ENCODE peak calls at places on chromosome 10, in four cellular contexts. B, N, G and U are unnamed samples.

GRCh38 chr10:63646491-63646890 is 125.3 kb downstream of the REEP3 start:
- DNase-seq in B (no peak), G (no peak), N (no peak), U (no peak)

GRCh38 chr10:76432274-76433012 is 1001.0 kb downstream of the LRMDA start:
- DNase-seq in N (peak), G (no peak), B (peak), U (no peak)

GRCh38 chr10:117375360-117376147 is at the start of gene PDZD8:
- DNase-seq in G (peak), N (peak), B (peak), U (peak)

GRCh38 chr10:104076743-104077160 is 8.9 kb downstream of the COL17A1 start:
- DNase-seq in N (peak), G (peak), B (no peak), U (peak)

GRCh38 chr10:29157321-29157720 is 131.5 kb upstream of the LYZL1 start:
- DNase-seq in N (no peak), G (no peak), B (no peak), U (no peak)

GRCh38 chr10:27621441-27621840 is 117.3 kb downstream of the RAB18 start:
- DNase-seq in G (no peak), N (no peak), B (no peak), U (no peak)

GRCh38 chr10:49153971-49154370 is 20.1 kb upstream of the FAM170B start:
- DNase-seq in G (no peak), B (no peak), N (peak), U (no peak)

GRCh38 chr10:58475322-58476277 is 37.1 kb upstream of the BICC1 start:
- DNase-seq in G (no peak), B (no peak), N (peak), U (no peak)

GRCh38 chr10:58081353-58081752 is 186.3 kb downstream of the IPMK start:
- DNase-seq in N (no peak), G (no peak), B (no peak), U (no peak)

GRCh38 chr10:15719899-15720634 is at the start of gene ITGA8:
- DNase-seq in G (no peak), B (peak), N (peak), U (peak)

GRCh38 chr10:86648706-86649426 is 5.5 kb upstream of the OPN4 start:
- DNase-seq in N (peak), B (peak), G (no peak), U (peak)

GRCh38 chr10:52215745-52216361 is 98.2 kb upstream of the DKK1 start:
- DNase-seq in N (peak), B (no peak), G (peak), U (peak)

GRCh38 chr10:43671659-43672555 is 23.2 kb upstream of the ZNF32 start:
- DNase-seq in B (no peak), N (peak), G (peak), U (peak)

GRCh38 chr10:10870523-10871241 is 147.0 kb upstream of the CELF2 start:
- DNase-seq in B (no peak), G (no peak), N (no peak), U (no peak)

GRCh38 chr10:34967411-34967880 is 122.7 kb downstream of the CUL2 start:
- DNase-seq in G (peak), N (no peak), B (no peak), U (peak)

GRCh38 chr10:104284783-104285182 is 15.8 kb downstream of the GSTO2 start:
- DNase-seq in G (no peak), N (no peak), B (no peak), U (no peak)

GRCh38 chr10:84727398-84727797 is 399.0 kb downstream of the CCSER2 start:
- DNase-seq in B (no peak), N (no peak), G (no peak), U (no peak)

GRCh38 chr10:72275351-72276012 is 1.8 kb downstream of the DDIT4 start:
- DNase-seq in G (peak), B (no peak), N (no peak), U (no peak)

GRCh38 chr10:32577448-32577847 is 131.5 kb downstream of the CCDC7 start:
- DNase-seq in G (no peak), N (no peak), B (no peak), U (no peak)

GRCh38 chr10:102470579-102471546 is 19.5 kb upstream of the C10orf95 start:
- DNase-seq in N (no peak), B (no peak), G (no peak), U (no peak)

GRCh38 chr10:22679608-22680007 is 34.8 kb downstream of the PIP4K2A start:
- DNase-seq in G (no peak), N (no peak), B (no peak), U (no peak)

GRCh38 chr10:7260412-7260900 is 150.4 kb downstream of the SFMBT2 start:
- DNase-seq in N (peak), G (peak), B (no peak), U (peak)

GRCh38 chr10:116001266-116001857 is 271.6 kb downstream of the GFRA1 start:
- DNase-seq in N (no peak), B (no peak), G (peak), U (peak)

GRCh38 chr10:127739908-127740307 is 2.9 kb downstream of the FOXI2 start:
- DNase-seq in B (no peak), G (no peak), N (no peak), U (no peak)

GRCh38 chr10:14397069-14397468 is 66.3 kb upstream of the FRMD4A start:
- DNase-seq in G (no peak), B (no peak), N (peak), U (no peak)

GRCh38 chr10:71568896-71569492 is 150.6 kb downstream of the C10orf105 start:
- DNase-seq in G (no peak), N (no peak), B (no peak), U (no peak)

GRCh38 chr10:30751678-30752331 is 122.3 kb upstream of the LYZL2 start:
- DNase-seq in G (peak), B (no peak), N (peak), U (peak)

GRCh38 chr10:24708081-24708480 is 15.6 kb downstream of the ARHGAP21 start:
- DNase-seq in G (no peak), B (no peak), N (no peak), U (no peak)

GRCh38 chr10:78937800-78938694 is 130.7 kb upstream of the ZMIZ1 start:
- DNase-seq in B (no peak), N (no peak), G (no peak), U (no peak)

GRCh38 chr10:119078422-119079179 is 2.0 kb downstream of the EIF3A start:
- DNase-seq in N (no peak), G (no peak), B (no peak), U (no peak)
- H3K4me3 ChIP-seq in N (peak), G (no peak), B (peak), U (peak)

GRCh38 chr10:75115137-75115536 is 3.7 kb downstream of the SAMD8 start:
- DNase-seq in N (peak), G (no peak), B (no peak), U (no peak)
- H3K27ac ChIP-seq in N (no peak), G (no peak), B (no peak), U (peak)

GRCh38 chr10:130689743-130690626 is 553.8 kb downstream of the GLRX3 start:
- DNase-seq in N (no peak), G (no peak), B (no peak), U (no peak)

GRCh38 chr10:130687566-130687965 is 551.4 kb downstream of the GLRX3 start:
- DNase-seq in B (no peak), N (no peak), G (no peak), U (no peak)

GRCh38 chr10:130691787-130692186 is 555.6 kb downstream of the GLRX3 start:
- DNase-seq in G (no peak), N (no peak), B (no peak), U (no peak)

GRCh38 chr10:130686680-130687300 is 550.6 kb downstream of the GLRX3 start:
- DNase-seq in N (no peak), B (no peak), G (peak), U (no peak)
- TF ChIP-seq CTCF in N (no peak), B (no peak), G (peak), U (peak)

DNA sequence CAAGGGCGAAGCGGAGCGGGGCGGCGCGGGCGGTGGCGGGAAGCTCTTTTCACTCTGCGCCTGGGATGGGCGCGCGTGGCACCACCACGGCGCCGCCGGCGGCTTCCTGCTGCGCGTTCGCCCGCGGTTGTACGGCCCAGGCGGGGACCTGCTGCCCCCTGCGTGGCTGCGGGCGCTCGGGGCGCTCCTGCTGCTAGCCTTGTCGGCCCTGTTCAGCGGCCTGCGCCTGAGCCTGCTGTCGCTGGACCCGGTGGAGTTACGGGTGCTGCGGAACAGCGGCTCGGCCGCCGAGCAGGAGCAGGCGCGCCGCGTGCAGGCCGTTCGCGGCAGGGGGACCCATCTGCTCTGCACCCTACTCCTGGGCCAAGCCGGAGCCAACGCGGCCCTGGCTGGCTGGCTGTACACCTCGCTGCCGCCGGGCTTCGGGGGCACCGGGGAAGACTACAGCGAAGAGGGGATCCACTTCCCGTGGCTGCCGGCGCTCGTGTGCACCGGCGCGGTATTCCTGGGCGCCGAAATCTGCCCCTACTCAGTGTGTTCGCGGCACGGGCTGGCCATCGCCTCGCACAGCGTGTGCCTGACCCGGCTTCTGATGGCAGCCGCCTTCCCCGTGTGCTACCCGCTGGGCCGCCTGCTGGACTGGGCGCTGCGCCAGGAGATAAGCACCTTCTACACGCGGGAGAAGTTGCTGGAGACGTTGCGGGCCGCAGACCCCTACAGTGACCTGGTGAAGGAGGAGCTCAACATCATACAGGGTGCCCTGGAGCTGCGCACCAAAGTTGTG is 927 bp downstream of the CNNM1 start:
- DNase-seq in B (no peak), N (no peak), G (peak), U (no peak)
- H3K4me3 ChIP-seq in B (peak), N (no peak), G (peak), U (peak)

GRCh38 chr10:100033766-100034418 is 24.1 kb upstream of the DNMBP start:
- DNase-seq in N (no peak), B (no peak), G (no peak), U (no peak)
- H3K27ac ChIP-seq in N (no peak), B (no peak), G (no peak), U (no peak)